ENCODE peak calls at places on chromosomes 13 and 19, in four cellular contexts. Z is neural crest cell, E is WTC11, J is EH. N is an unnamed sample.

GRCh38 chr13:98798849-98799645 is 46.6 kb upstream of the SLC15A1 start:
- DNase-seq in E (no peak), J (peak), Z (no peak), N (no peak)

GRCh38 chr19:54162241-54162805 is 2.8 kb upstream of the LENG1 start:
- DNase-seq in Z (peak), J (peak), E (peak), N (peak)

GRCh38 chr19:42140125-42140754 is 8.0 kb upstream of the POU2F2 start:
- DNase-seq in J (peak), E (peak), Z (peak), N (no peak)

GRCh38 chr19:32124585-32124984 is 220.8 kb upstream of the ZNF507 start:
- DNase-seq in Z (no peak), E (no peak), J (no peak), N (no peak)

GRCh38 chr13:74687452-74688180 is 553.4 kb upstream of the KLF12 start:
- DNase-seq in E (no peak), Z (peak), J (no peak), N (no peak)

GRCh38 chr19:2507109-2507508 is 31.2 kb downstream of the GADD45B start:
- DNase-seq in Z (no peak), E (no peak), J (peak), N (no peak)

GRCh38 chr19:292951-293350 is 1.7 kb upstream of the PLPP2 start:
- DNase-seq in Z (no peak), E (no peak), J (no peak), N (no peak)

GRCh38 chr19:38898788-38899446 is 501 bp downstream of the SIRT2 start:
- DNase-seq in E (no peak), Z (peak), J (peak), N (no peak)

GRCh38 chr13:71866173-71867091 is 572 bp downstream of the DACH1 start:
- DNase-seq in J (peak), Z (peak), E (peak), N (no peak)

GRCh38 chr19:4506449-4507149 is 11.7 kb downstream of the PLIN4 start:
- DNase-seq in J (peak), E (no peak), Z (no peak), N (no peak)